ENCODE peak calls at places on chromosomes 7 and 10, in seven cellular contexts. T is HCT116, W is mesenchymal stem cell, M is IMR-90, O is neuronal stem cell, L is GM12878, G is mesendoderm. B is an unnamed sample.

GRCh38 chr10:29243750-29244149 is 45.1 kb upstream of the LYZL1 start:
- DNase-seq in M (no peak), O (no peak), W (no peak), T (peak), G (peak), L (no peak), B (no peak)

GRCh38 chr7:14748461-14748860 is 154.1 kb downstream of the DGKB start:
- DNase-seq in O (no peak), G (no peak), T (peak), M (peak), L (no peak), W (peak), B (peak)

GRCh38 chr7:151888079-151888673 is 11.3 kb upstream of the PRKAG2 start:
- DNase-seq in T (no peak), W (no peak), G (no peak), O (no peak), L (no peak), M (no peak), B (no peak)

GRCh38 chr10:123565691-123566660 is 100.2 kb upstream of the GPR26 start:
- DNase-seq in O (no peak), W (no peak), T (no peak), G (no peak), L (no peak), M (no peak), B (no peak)

GRCh38 chr7:17680026-17680425 is 260.3 kb downstream of the SNX13 start:
- DNase-seq in M (peak), L (no peak), G (peak), W (peak), O (peak), T (no peak), B (peak)

GRCh38 chr10:103967433-103968142 is 648 bp downstream of the SLK start:
- DNase-seq in O (peak), G (peak), M (no peak), T (no peak), L (no peak), W (peak), B (peak)

GRCh38 chr10:131248376-131249165 is 63.0 kb downstream of the TCERG1L start:
- DNase-seq in L (no peak), G (no peak), T (no peak), M (no peak), W (no peak), O (no peak), B (no peak)

GRCh38 chr10:84665883-84666463 is 337.6 kb downstream of the CCSER2 start:
- DNase-seq in L (no peak), M (no peak), T (peak), G (peak), W (no peak), O (no peak), B (no peak)

GRCh38 chr7:598899-599298 is 79.3 kb upstream of the PDGFA start:
- DNase-seq in L (no peak), M (no peak), W (no peak), G (no peak), O (no peak), T (no peak), B (no peak)

GRCh38 chr7:87797798-87798403 is 78.3 kb downstream of the SLC25A40 start:
- DNase-seq in L (peak), O (peak), W (peak), G (peak), M (peak), T (peak), B (peak)

GRCh38 chr7:405489-406211 is 114.0 kb downstream of the PDGFA start:
- DNase-seq in G (no peak), O (peak), L (no peak), T (no peak), W (no peak), M (no peak), B (no peak)

GRCh38 chr7:95684037-95684436 is 87.7 kb upstream of the PDK4 start:
- DNase-seq in T (peak), G (peak), M (peak), W (peak), O (no peak), L (no peak), B (peak)

GRCh38 chr7:88927-89921 is 103.1 kb upstream of the FAM20C start:
- DNase-seq in L (no peak), O (no peak), G (no peak), M (peak), W (peak), T (no peak), B (peak)

GRCh38 chr7:112453505-112454171 is 3.4 kb downstream of the IFRD1 start:
- DNase-seq in L (no peak), O (no peak), M (peak), W (peak), T (no peak), G (no peak), B (peak)

GRCh38 chr10:21173964-21174669 is 277.0 kb upstream of the NEBL start:
- DNase-seq in M (no peak), L (no peak), T (peak), O (peak), G (peak), W (peak), B (peak)

GRCh38 chr10:58576736-58577366 is 64.2 kb downstream of the BICC1 start:
- DNase-seq in L (no peak), M (no peak), O (no peak), T (no peak), G (peak), W (no peak), B (no peak)

GRCh38 chr10:44696496-44696895 is 214.6 kb upstream of the TMEM72 start:
- DNase-seq in G (peak), L (no peak), T (no peak), M (peak), W (peak), O (no peak), B (peak)

GRCh38 chr10:132263866-132264265 is 43.9 kb downstream of the STK32C start:
- DNase-seq in G (no peak), M (no peak), L (no peak), T (no peak), W (no peak), O (no peak), B (no peak)

GRCh38 chr10:23918839-23919238 is 290.1 kb upstream of the KIAA1217 start:
- DNase-seq in L (no peak), W (no peak), G (peak), T (no peak), M (no peak), O (no peak), B (no peak)

GRCh38 chr10:36494386-36494785 is 631.0 kb upstream of the ANKRD30A start:
- DNase-seq in L (no peak), T (no peak), W (peak), G (no peak), O (no peak), M (peak), B (peak)

GRCh38 chr7:149561072-149561471 is 63.5 kb upstream of the ZNF746 start:
- DNase-seq in L (no peak), O (no peak), W (no peak), G (no peak), M (no peak), T (no peak), B (peak)

GRCh38 chr10:23525406-23525805 is 86.5 kb downstream of the OTUD1 start:
- DNase-seq in M (peak), T (no peak), W (peak), L (no peak), G (peak), O (no peak), B (peak)

GRCh38 chr10:15868006-15868405 is 7.7 kb upstream of the MINDY3 start:
- DNase-seq in O (no peak), T (no peak), M (no peak), L (no peak), G (no peak), W (no peak), B (no peak)

GRCh38 chr10:103977204-103977603 is 10.3 kb downstream of the SLK start:
- DNase-seq in W (no peak), O (no peak), G (no peak), T (no peak), M (no peak), L (no peak), B (no peak)

GRCh38 chr10:123402656-123403055 is 248.5 kb downstream of the BUB3 start:
- DNase-seq in M (no peak), W (no peak), O (no peak), T (no peak), G (no peak), L (peak), B (no peak)

GRCh38 chr10:1006573-1006972 is 18.3 kb downstream of the GTPBP4 start:
- DNase-seq in L (no peak), O (no peak), W (no peak), T (no peak), G (no peak), M (no peak), B (no peak)

GRCh38 chr10:129837909-129838582 is 126.0 kb downstream of the EBF3 start:
- DNase-seq in O (no peak), G (no peak), T (no peak), L (no peak), W (no peak), M (no peak), B (no peak)

GRCh38 chr7:45088821-45089313 is at the start of gene NACAD:
- DNase-seq in L (no peak), T (no peak), W (no peak), M (peak), O (no peak), G (peak), B (peak)

GRCh38 chr10:98433881-98434732 is 12.6 kb downstream of the HPS1 start:
- DNase-seq in W (peak), T (no peak), L (no peak), G (no peak), O (no peak), M (peak), B (peak)

GRCh38 chr7:78063758-78064157 is 265.2 kb downstream of the PHTF2 start:
- DNase-seq in W (no peak), L (no peak), T (no peak), G (no peak), O (no peak), M (peak), B (peak)

GRCh38 chr7:46637793-46638735 is 717.0 kb upstream of the IGFBP3 start:
- DNase-seq in W (no peak), O (no peak), T (no peak), L (no peak), G (no peak), M (no peak), B (no peak)

GRCh38 chr10:102612964-102613275 is 31.4 kb upstream of the TRIM8 start:
- DNase-seq in T (no peak), W (no peak), O (no peak), G (no peak), M (no peak), L (no peak), B (no peak)

GRCh38 chr10:98446121-98446655 is 547 bp downstream of the HPS1 start:
- DNase-seq in O (peak), M (peak), L (no peak), T (no peak), G (peak), W (peak), B (peak)

GRCh38 chr7:38694326-38694725 is 63.2 kb upstream of the AMPH start:
- DNase-seq in W (no peak), G (no peak), T (no peak), M (no peak), O (no peak), L (no peak), B (no peak)
- H3K4me2 ChIP-seq in W (no peak), G (no peak), T (no peak), M (no peak), O (no peak), L (no peak), B (no peak)

DNA sequence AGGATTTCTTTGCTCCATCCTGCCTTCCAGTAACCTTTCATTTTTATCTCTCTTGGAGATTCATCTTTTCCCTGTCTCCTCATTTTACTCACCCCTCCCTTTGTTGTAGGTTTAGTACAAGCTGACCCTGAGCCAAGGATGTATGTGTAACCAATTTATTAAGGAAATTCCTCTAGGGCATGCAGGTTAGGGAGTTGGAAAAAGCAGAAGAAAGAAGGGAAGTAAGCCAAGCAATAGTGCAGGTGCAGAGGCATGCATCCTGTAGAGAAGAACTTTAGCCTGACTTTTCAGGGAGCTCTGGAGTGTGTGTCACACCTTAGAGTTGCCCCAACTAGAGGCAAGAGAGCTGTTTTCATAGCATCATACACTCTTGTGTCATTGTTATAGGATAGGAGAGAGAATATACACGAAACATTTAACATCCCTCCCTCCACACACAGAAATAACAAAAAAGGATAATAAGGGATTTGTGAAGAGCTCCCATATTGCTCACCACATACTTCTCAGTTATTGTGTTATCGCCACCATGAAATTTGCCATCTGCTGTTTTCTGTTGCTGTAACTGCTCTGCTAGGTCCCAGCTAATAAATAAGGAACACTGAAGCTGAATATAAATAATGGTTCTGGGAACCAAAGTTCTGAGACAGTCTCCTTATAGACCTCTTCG is 21.8 kb upstream of the SEMA3C start:
- DNase-seq in O (no peak), W (peak), L (no peak), M (peak), G (no peak), T (no peak), B (no peak)
- H3K9ac ChIP-seq in O (no peak), W (peak), L (no peak), M (no peak), G (no peak), T (no peak), B (no peak)

GRCh38 chr7:105875505-105875904 is 894 bp downstream of the ATXN7L1 start:
- DNase-seq in M (no peak), G (no peak), O (no peak), T (no peak), W (no peak), L (no peak), B (no peak)

GRCh38 chr7:105876091-105876963 is at the start of gene ATXN7L1:
- DNase-seq in M (peak), T (peak), O (peak), L (no peak), G (peak), W (peak), B (peak)

GRCh38 chr7:105878746-105879605 is 2.6 kb upstream of the ATXN7L1 start:
- DNase-seq in W (no peak), O (no peak), L (no peak), M (no peak), G (no peak), T (no peak), B (no peak)

GRCh38 chr7:105877736-105878135 is 1.3 kb upstream of the ATXN7L1 start:
- DNase-seq in O (no peak), W (peak), T (no peak), G (no peak), M (no peak), L (no peak), B (peak)

DNA sequence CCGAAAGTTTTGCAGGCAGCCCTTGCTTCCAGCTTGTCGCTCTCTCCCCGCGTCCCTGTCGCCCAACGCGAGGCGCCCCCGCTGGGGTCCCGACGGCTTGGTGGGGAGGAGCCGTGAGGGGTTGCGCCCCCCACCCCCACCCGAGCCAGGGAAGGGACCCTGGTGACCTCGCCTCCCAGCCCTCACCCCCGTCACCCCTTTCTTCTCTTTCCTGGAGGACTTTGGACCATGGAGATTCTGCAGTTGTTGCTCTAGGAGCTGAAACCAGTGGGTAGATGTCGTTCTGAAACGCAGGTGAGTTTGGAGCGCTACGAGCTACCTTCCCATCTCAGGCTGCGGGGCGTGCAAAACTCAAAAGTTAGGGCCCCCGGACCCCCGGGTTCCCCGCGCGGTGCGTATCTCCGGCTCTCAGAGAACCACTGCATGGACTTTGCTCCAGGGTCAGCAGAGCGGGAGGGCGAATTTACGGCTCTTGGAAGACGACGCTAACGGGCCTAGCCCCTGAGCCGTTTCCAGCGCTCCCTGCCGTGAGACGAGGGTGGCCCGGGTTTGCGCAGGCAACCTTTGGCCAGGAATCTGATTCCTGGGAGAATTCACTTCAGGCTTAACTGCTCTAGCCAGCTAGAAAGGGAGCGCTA is 684 bp upstream of the ATXN7L1 start:
- DNase-seq in W (peak), L (no peak), G (peak), M (peak), O (peak), T (peak), B (peak)
- H3K27ac ChIP-seq in W (no peak), L (no peak), G (peak), M (peak), O (no peak), T (peak), B (peak)

GRCh38 chr7:2799253-2799652 is 44.9 kb downstream of the GNA12 start:
- DNase-seq in O (no peak), T (no peak), G (no peak), M (no peak), L (no peak), W (no peak), B (no peak)

GRCh38 chr7:2800923-2801682 is 43.0 kb downstream of the GNA12 start:
- DNase-seq in L (no peak), M (peak), T (no peak), O (no peak), W (peak), G (no peak), B (peak)

GRCh38 chr7:2798669-2799068 is 45.4 kb downstream of the GNA12 start:
- DNase-seq in T (no peak), W (no peak), G (no peak), M (no peak), L (no peak), O (no peak), B (no peak)

GRCh38 chr7:2802082-2802481 is 42.0 kb downstream of the GNA12 start:
- DNase-seq in L (no peak), G (peak), W (peak), O (no peak), T (no peak), M (peak), B (peak)

GRCh38 chr7:2800220-2800922 is 43.7 kb downstream of the GNA12 start:
- DNase-seq in G (no peak), M (no peak), T (no peak), L (no peak), O (no peak), W (no peak), B (no peak)
- H3K4me2 ChIP-seq in G (no peak), M (no peak), T (no peak), L (no peak), O (no peak), W (no peak), B (no peak)

DNA sequence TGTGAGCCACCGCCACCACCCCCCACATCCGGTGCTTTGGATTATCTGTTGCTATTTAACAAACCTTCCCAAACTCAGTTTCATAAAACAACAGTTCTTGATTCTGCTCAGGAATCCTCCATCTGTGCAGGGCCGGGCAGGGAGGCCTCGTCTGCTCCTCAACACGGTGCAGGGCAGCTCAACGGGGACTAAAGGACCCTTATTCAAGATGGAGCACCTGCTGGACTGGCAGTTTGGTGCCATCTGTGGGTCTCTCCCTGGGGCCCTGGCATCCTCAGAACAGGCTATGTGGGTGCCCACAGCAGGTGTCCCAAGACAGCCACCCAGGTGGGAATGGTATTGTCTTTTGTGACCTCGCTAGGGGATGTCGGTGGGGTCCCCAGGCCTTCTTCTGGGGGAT is 31.0 kb upstream of the ELFN1 start:
- DNase-seq in T (no peak), O (no peak), L (no peak), M (no peak), G (no peak), W (no peak), B (no peak)
- H3K9ac ChIP-seq in T (no peak), O (no peak), L (no peak), M (no peak), G (no peak), W (no peak), B (no peak)

GRCh38 chr7:104940023-104940710 is 73.8 kb upstream of the KMT2E start:
- DNase-seq in T (no peak), G (no peak), M (no peak), W (no peak), O (no peak), L (no peak), B (no peak)
- H3K27ac ChIP-seq in T (no peak), G (no peak), M (no peak), W (peak), O (no peak), L (no peak), B (no peak)

GRCh38 chr7:72309476-72309875 is 102.7 kb downstream of the CALN1 start:
- DNase-seq in G (no peak), L (no peak), M (no peak), O (no peak), W (no peak), T (no peak), B (no peak)

GRCh38 chr7:72307566-72307965 is 104.6 kb downstream of the CALN1 start:
- DNase-seq in L (no peak), O (no peak), T (no peak), G (peak), W (no peak), M (no peak), B (no peak)

GRCh38 chr7:72310301-72310700 is 101.8 kb downstream of the CALN1 start:
- DNase-seq in O (no peak), T (no peak), M (no peak), W (no peak), L (no peak), G (no peak), B (no peak)

GRCh38 chr7:72313906-72314305 is 98.2 kb downstream of the CALN1 start:
- DNase-seq in L (no peak), W (no peak), O (no peak), T (no peak), M (no peak), G (no peak), B (no peak)

GRCh38 chr7:72308986-72309385 is 103.2 kb downstream of the CALN1 start:
- DNase-seq in G (no peak), L (no peak), T (no peak), W (no peak), O (no peak), M (no peak), B (no peak)
- H3K4me2 ChIP-seq in G (no peak), L (no peak), T (no peak), W (no peak), O (no peak), M (no peak), B (no peak)

DNA sequence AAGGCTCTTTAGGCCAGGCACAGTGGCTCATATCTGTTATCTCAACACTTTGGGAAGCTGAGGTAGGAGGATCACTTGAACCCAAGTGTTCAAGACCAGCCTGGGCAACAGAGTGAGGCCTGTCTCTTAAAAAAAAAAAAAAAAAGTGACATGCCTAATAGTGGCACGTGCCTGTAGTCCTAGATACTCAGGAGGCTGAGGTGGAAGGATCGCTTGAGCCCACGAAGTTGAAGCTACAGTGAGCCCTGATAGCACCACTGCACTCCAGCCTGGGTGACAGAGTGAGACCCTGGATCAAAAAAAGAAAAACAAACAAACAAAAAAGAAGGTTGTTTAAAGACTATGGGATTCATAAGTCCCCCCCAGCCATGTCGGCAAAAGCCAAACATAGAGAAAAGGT is 42.2 kb upstream of the NRF1 start:
- DNase-seq in O (no peak), W (no peak), L (no peak), M (no peak), T (no peak), G (no peak), B (no peak)
- H3K9ac ChIP-seq in O (no peak), W (peak), L (no peak), M (no peak), T (peak), G (no peak), B (no peak)

B was measured in fibroblast of lung.